ENCODE peak calls at places on chromosome 1, in four cellular contexts. H, N, Z and Y are unnamed samples.

GRCh38 chr1:29753771-29754607 is 517.7 kb downstream of the PTPRU start:
- DNase-seq in H (no peak), N (no peak), Z (no peak), Y (no peak)

GRCh38 chr1:212760126-212760823 is 31.3 kb downstream of the NSL1 start:
- DNase-seq in N (peak), Z (peak), H (peak), Y (peak)

GRCh38 chr1:30120268-30121000 is 603.0 kb downstream of the MATN1 start:
- DNase-seq in H (no peak), Z (no peak), N (no peak), Y (no peak)

GRCh38 chr1:186059311-186059710 is 315.7 kb downstream of the TPR start:
- DNase-seq in N (no peak), Z (no peak), H (no peak), Y (no peak)

GRCh38 chr1:25018878-25019277 is 88.8 kb upstream of the RUNX3 start:
- DNase-seq in H (no peak), Z (no peak), N (no peak), Y (no peak)

GRCh38 chr1:184890539-184890973 is 83.8 kb downstream of the NIBAN1 start:
- DNase-seq in H (no peak), N (no peak), Z (no peak), Y (no peak)

GRCh38 chr1:58811303-58811702 is 27.5 kb upstream of the JUN start:
- DNase-seq in N (no peak), H (no peak), Z (no peak), Y (no peak)

GRCh38 chr1:41662656-41663437 is 178.4 kb upstream of the EDN2 start:
- DNase-seq in H (peak), Z (no peak), N (no peak), Y (peak)

GRCh38 chr1:104125935-104126334 is 376.2 kb downstream of the AMY1C start:
- DNase-seq in Z (no peak), N (no peak), H (no peak), Y (no peak)

GRCh38 chr1:172323666-172324065 is 96.8 kb upstream of the C1orf105 start:
- DNase-seq in N (no peak), H (no peak), Z (no peak), Y (no peak)

GRCh38 chr1:59609245-59609644 is 205.5 kb upstream of the HOOK1 start:
- DNase-seq in H (no peak), N (no peak), Z (no peak), Y (no peak)

GRCh38 chr1:180234369-180235076 is 4.5 kb downstream of the LHX4 start:
- DNase-seq in N (no peak), H (no peak), Z (no peak), Y (peak)

GRCh38 chr1:4624801-4625200 is 29.6 kb upstream of the AJAP1 start:
- DNase-seq in Z (no peak), N (no peak), H (no peak), Y (no peak)

GRCh38 chr1:3178279-3178678 is 109.3 kb downstream of the PRDM16 start:
- DNase-seq in H (no peak), N (no peak), Z (no peak), Y (no peak)

GRCh38 chr1:111199881-111200801 is at the start of gene DENND2D:
- DNase-seq in H (no peak), N (no peak), Z (no peak), Y (no peak)

GRCh38 chr1:23422313-23422877 is 2.2 kb downstream of the TCEA3 start:
- DNase-seq in H (no peak), N (peak), Z (no peak), Y (no peak)

GRCh38 chr1:3063379-3064295 is 5.4 kb upstream of the PRDM16 start:
- DNase-seq in H (no peak), Z (no peak), N (no peak), Y (no peak)

GRCh38 chr1:147598631-147599361 is 57.5 kb downstream of the BCL9 start:
- DNase-seq in N (peak), H (no peak), Z (no peak), Y (peak)

GRCh38 chr1:70706381-70707173 is 295.5 kb downstream of the CTH start:
- DNase-seq in N (no peak), Z (no peak), H (no peak), Y (peak)

GRCh38 chr1:161119379-161120061 is 1.6 kb downstream of the NIT1 start:
- DNase-seq in H (peak), Z (no peak), N (peak), Y (peak)

GRCh38 chr1:101526813-101527212 is 290.0 kb downstream of the S1PR1 start:
- DNase-seq in N (no peak), Z (no peak), H (no peak), Y (no peak)

GRCh38 chr1:111481387-111482221 is 7.8 kb downstream of the C1orf162 start:
- DNase-seq in N (peak), Z (peak), H (peak), Y (peak)

GRCh38 chr1:32091176-32091575 is 16.7 kb upstream of the KPNA6 start:
- DNase-seq in H (no peak), N (no peak), Z (no peak), Y (no peak)

GRCh38 chr1:147243228-147243685 is 773 bp downstream of the CHD1L start:
- DNase-seq in N (peak), Z (peak), H (no peak), Y (peak)

GRCh38 chr1:42163536-42164503 is 725 bp downstream of the GUCA2A start:
- DNase-seq in N (no peak), H (no peak), Z (no peak), Y (no peak)

GRCh38 chr1:10398278-10398733 is 558 bp upstream of the PGD start:
- DNase-seq in Z (no peak), N (no peak), H (no peak), Y (no peak)

GRCh38 chr1:76541618-76542017 is 325.7 kb upstream of the ST6GALNAC5 start:
- DNase-seq in H (no peak), Z (no peak), N (no peak), Y (no peak)

GRCh38 chr1:234841710-234842231 is 231.8 kb upstream of the IRF2BP2 start:
- DNase-seq in N (peak), Z (no peak), H (no peak), Y (no peak)

GRCh38 chr1:216805233-216805632 is 82.0 kb upstream of the ESRRG start:
- DNase-seq in N (no peak), Z (no peak), H (peak), Y (no peak)

GRCh38 chr1:205604059-205604458 is 27.8 kb downstream of the ELK4 start:
- DNase-seq in H (no peak), Z (no peak), N (no peak), Y (no peak)

GRCh38 chr1:11488201-11488770 is 9.3 kb downstream of the DISP3 start:
- DNase-seq in H (no peak), N (no peak), Z (no peak), Y (peak)

GRCh38 chr1:9281071-9281827 is 11.4 kb upstream of the SPSB1 start:
- DNase-seq in H (no peak), Z (no peak), N (no peak), Y (no peak)
- TF ChIP-seq NR3C1 in H (no peak), Z (no peak), N (no peak), Y (no peak)

GRCh38 chr1:203128691-203129500 is 1.4 kb downstream of the ADORA1 start:
- DNase-seq in H (no peak), Z (no peak), N (no peak), Y (no peak)

GRCh38 chr1:203130358-203130992 is 2.9 kb downstream of the ADORA1 start:
- DNase-seq in Z (no peak), N (no peak), H (no peak), Y (no peak)

GRCh38 chr1:203127672-203128611 is at the start of gene ADORA1:
- DNase-seq in Z (peak), N (no peak), H (peak), Y (peak)

GRCh38 chr1:203131548-203132200 is 4.1 kb downstream of the ADORA1 start:
- DNase-seq in Z (no peak), N (no peak), H (no peak), Y (no peak)

GRCh38 chr1:203129501-203130231 is 2.1 kb downstream of the ADORA1 start:
- DNase-seq in Z (no peak), H (no peak), N (no peak), Y (no peak)
- TF ChIP-seq NR3C1 in Z (no peak), H (no peak), N (no peak), Y (no peak)

GRCh38 chr1:154520333-154520732 is 18.1 kb upstream of the SHE start:
- DNase-seq in N (no peak), H (no peak), Z (no peak), Y (no peak)
- TF ChIP-seq NR3C1 in N (no peak), H (no peak), Z (no peak), Y (no peak)

GRCh38 chr1:228911225-228911624 is 175.9 kb downstream of the RHOU start:
- DNase-seq in N (no peak), Z (no peak), H (no peak), Y (no peak)
- TF ChIP-seq NR3C1 in N (no peak), Z (no peak), H (no peak), Y (no peak)

DNA sequence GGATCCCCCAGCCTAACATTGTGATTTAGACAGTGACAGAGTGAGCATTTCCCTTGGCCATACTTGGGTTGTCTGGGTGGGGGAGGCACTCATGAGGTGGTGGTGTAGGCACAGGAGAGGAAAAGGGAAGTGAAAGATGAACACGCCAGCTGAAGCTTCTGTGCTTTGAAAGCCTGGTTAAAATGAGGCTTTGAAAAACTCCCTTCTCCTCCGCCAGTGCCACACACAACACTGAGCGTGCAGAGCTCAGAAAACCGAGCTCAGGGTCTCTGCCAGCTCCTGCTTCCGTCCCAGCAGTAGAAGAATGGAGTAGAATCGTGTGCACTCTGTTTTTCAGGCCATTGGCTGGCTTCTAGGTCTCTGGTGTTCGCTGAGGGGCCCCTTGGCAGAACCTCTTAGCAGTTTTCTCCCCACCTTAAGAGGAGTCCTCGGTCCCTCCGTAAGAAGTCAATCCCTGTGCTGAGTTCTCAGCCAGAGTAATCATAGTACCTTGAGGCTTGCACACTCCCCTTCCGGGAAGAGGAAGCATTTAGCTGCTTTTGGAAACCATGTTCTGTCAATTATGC is 12.9 kb downstream of the PLEKHM2 start:
- DNase-seq in H (no peak), N (no peak), Z (no peak), Y (no peak)
- TF ChIP-seq NR3C1 in H (no peak), N (no peak), Z (no peak), Y (no peak)

GRCh38 chr1:238485906-238486219 is 595.1 kb upstream of the ZP4 start:
- DNase-seq in H (no peak), Z (no peak), N (no peak), Y (peak)

GRCh38 chr1:238488406-238488805 is 597.7 kb upstream of the ZP4 start:
- DNase-seq in N (no peak), Z (no peak), H (no peak), Y (no peak)

GRCh38 chr1:238487931-238488330 is 597.2 kb upstream of the ZP4 start:
- DNase-seq in N (no peak), Z (no peak), H (no peak), Y (no peak)

GRCh38 chr1:238484121-238484520 is 593.4 kb upstream of the ZP4 start:
- DNase-seq in Z (no peak), H (no peak), N (no peak), Y (no peak)

DNA sequence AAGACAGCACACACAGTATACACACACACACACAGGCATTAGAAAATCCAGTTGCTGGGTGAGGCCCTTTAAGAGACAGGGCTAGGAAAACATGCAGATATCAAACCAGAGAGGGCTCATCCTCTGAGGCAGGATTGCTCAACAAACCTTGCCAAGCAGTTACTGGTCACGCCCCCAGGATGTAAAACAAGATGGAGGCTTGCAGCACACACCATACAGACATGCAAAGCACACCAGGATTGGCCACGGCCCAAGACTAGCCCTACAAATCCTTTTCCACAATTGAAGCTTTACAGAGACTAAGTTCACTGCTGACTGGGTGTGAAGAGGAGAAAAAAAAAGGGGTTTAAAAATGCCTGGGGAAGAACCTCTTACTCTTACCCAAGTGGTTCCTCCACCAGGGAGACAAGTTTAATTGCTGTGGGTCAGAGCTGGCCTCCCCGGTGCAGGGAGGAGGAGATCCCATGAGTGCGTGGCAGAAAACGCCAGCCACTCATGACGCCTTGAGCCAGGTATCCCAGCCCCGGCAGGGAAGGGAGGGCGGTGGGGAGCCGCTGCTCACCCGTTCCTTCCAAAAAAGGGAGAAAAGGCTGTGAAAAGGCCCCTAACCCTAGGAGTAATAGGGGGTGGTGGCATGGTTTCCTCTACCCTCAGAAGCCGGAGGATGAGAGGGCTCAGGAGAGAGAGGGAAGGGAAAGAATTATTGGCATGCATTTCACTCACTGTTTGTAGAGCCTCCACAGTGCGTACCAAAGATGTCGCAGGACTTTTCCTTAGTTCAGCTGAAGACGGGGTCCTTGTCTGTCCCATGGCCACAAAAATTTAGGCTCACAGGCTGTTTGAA is 594.6 kb upstream of the ZP4 start:
- DNase-seq in N (no peak), Z (no peak), H (peak), Y (peak)
- TF ChIP-seq NR3C1 in N (no peak), Z (no peak), H (no peak), Y (no peak)

GRCh38 chr1:94738371-94738770 is 81.8 kb upstream of the SLC44A3 start:
- DNase-seq in N (no peak), Z (no peak), H (no peak), Y (no peak)

GRCh38 chr1:94736549-94736948 is 83.6 kb upstream of the SLC44A3 start:
- DNase-seq in Z (peak), N (no peak), H (no peak), Y (no peak)

GRCh38 chr1:94737124-94737998 is 82.8 kb upstream of the SLC44A3 start:
- DNase-seq in H (no peak), Z (no peak), N (no peak), Y (no peak)

GRCh38 chr1:94736073-94736472 is 84.1 kb upstream of the SLC44A3 start:
- DNase-seq in N (no peak), Z (no peak), H (no peak), Y (no peak)

GRCh38 chr1:94734963-94735899 is 84.9 kb upstream of the SLC44A3 start:
- DNase-seq in N (peak), Z (no peak), H (no peak), Y (peak)
- TF ChIP-seq NR3C1 in N (no peak), Z (no peak), H (no peak), Y (no peak)

GRCh38 chr1:64701886-64702285 is 43.0 kb upstream of the RAVER2 start:
- DNase-seq in Z (no peak), H (no peak), N (no peak), Y (no peak)
- TF ChIP-seq NR3C1 in Z (no peak), H (no peak), N (no peak), Y (no peak)